ENCODE peak calls at places on chromosomes 4 and X, in ten cellular contexts. One of them, this sample, is unnamed.

GRCh38 chr4:151420408-151420807 is 11.4 kb downstream of the FHIP1A start:
- DNase-seq in fibroblast of lung: no peak
- DNase-seq in HFFc6: peak
- DNase-seq in endodermal cell: no peak
- DNase-seq in H9: no peak
- DNase-seq in WTC11: no peak
- DNase-seq in tibial artery: no peak
- DNase-seq in HAP-1: no peak
- DNase-seq in AG10803: no peak
- DNase-seq in EL: no peak
- DNase-seq in this sample: no peak

GRCh38 chr4:7425171-7425570 is 9.6 kb downstream of the PSAPL1 start:
- DNase-seq in fibroblast of lung: no peak
- DNase-seq in HFFc6: no peak
- DNase-seq in endodermal cell: no peak
- DNase-seq in H9: peak
- DNase-seq in WTC11: peak
- DNase-seq in tibial artery: peak
- DNase-seq in HAP-1: no peak
- DNase-seq in AG10803: no peak
- DNase-seq in EL: no peak
- DNase-seq in this sample: no peak

GRCh38 chrX:130575831-130576404 is 174.1 kb downstream of the RBMX2 start:
- DNase-seq in fibroblast of lung: peak
- DNase-seq in HFFc6: peak
- DNase-seq in endodermal cell: peak
- DNase-seq in H9: peak
- DNase-seq in WTC11: peak
- DNase-seq in tibial artery: peak
- DNase-seq in HAP-1: peak
- DNase-seq in AG10803: peak
- DNase-seq in EL: peak
- DNase-seq in this sample: peak

GRCh38 chr4:1362521-1362920 is 15.5 kb downstream of the UVSSA start:
- DNase-seq in fibroblast of lung: no peak
- DNase-seq in HFFc6: no peak
- DNase-seq in endodermal cell: no peak
- DNase-seq in H9: no peak
- DNase-seq in WTC11: no peak
- DNase-seq in tibial artery: no peak
- DNase-seq in HAP-1: no peak
- DNase-seq in AG10803: no peak
- DNase-seq in EL: no peak
- DNase-seq in this sample: no peak

GRCh38 chr4:76902233-76902890 is 4.4 kb upstream of the SOWAHB start:
- DNase-seq in fibroblast of lung: no peak
- DNase-seq in HFFc6: no peak
- DNase-seq in endodermal cell: no peak
- DNase-seq in H9: no peak
- DNase-seq in WTC11: no peak
- DNase-seq in tibial artery: no peak
- DNase-seq in HAP-1: no peak
- DNase-seq in AG10803: no peak
- DNase-seq in EL: no peak
- DNase-seq in this sample: no peak

GRCh38 chr4:176569301-176569700 is 223.4 kb downstream of the VEGFC start:
- DNase-seq in fibroblast of lung: no peak
- DNase-seq in HFFc6: no peak
- DNase-seq in endodermal cell: no peak
- DNase-seq in H9: no peak
- DNase-seq in WTC11: no peak
- DNase-seq in tibial artery: no peak
- DNase-seq in HAP-1: peak
- DNase-seq in AG10803: no peak
- DNase-seq in EL: no peak
- DNase-seq in this sample: no peak

GRCh38 chrX:118528089-118528753 is 32.6 kb downstream of the DOCK11 start:
- DNase-seq in fibroblast of lung: no peak
- DNase-seq in HFFc6: no peak
- DNase-seq in endodermal cell: no peak
- DNase-seq in H9: no peak
- DNase-seq in WTC11: no peak
- DNase-seq in tibial artery: no peak
- DNase-seq in HAP-1: no peak
- DNase-seq in AG10803: no peak
- DNase-seq in EL: no peak
- DNase-seq in this sample: no peak

GRCh38 chr4:52173470-52174055 is 122.5 kb downstream of the SPATA18 start:
- DNase-seq in fibroblast of lung: no peak
- DNase-seq in HFFc6: no peak
- DNase-seq in endodermal cell: no peak
- DNase-seq in H9: no peak
- DNase-seq in WTC11: no peak
- DNase-seq in tibial artery: peak
- DNase-seq in HAP-1: no peak
- DNase-seq in AG10803: peak
- DNase-seq in EL: peak
- DNase-seq in this sample: peak

GRCh38 chrX:2463973-2464676 is 36.7 kb downstream of the DHRSX start:
- DNase-seq in fibroblast of lung: peak
- DNase-seq in HFFc6: no peak
- DNase-seq in endodermal cell: peak
- DNase-seq in H9: peak
- DNase-seq in WTC11: peak
- DNase-seq in tibial artery: no peak
- DNase-seq in HAP-1: peak
- DNase-seq in AG10803: no peak
- DNase-seq in EL: no peak
- DNase-seq in this sample: no peak

GRCh38 chr4:120725639-120726585 is 196.6 kb downstream of the PRDM5 start:
- DNase-seq in fibroblast of lung: no peak
- DNase-seq in HFFc6: no peak
- DNase-seq in endodermal cell: no peak
- DNase-seq in H9: no peak
- DNase-seq in WTC11: no peak
- DNase-seq in tibial artery: no peak
- DNase-seq in HAP-1: no peak
- DNase-seq in AG10803: no peak
- DNase-seq in EL: no peak
- DNase-seq in this sample: no peak

GRCh38 chr4:54495091-54495490 is 162.7 kb upstream of the KIT start:
- DNase-seq in fibroblast of lung: peak
- DNase-seq in HFFc6: peak
- DNase-seq in endodermal cell: no peak
- DNase-seq in H9: no peak
- DNase-seq in WTC11: no peak
- DNase-seq in tibial artery: no peak
- DNase-seq in HAP-1: no peak
- DNase-seq in AG10803: peak
- DNase-seq in EL: peak
- DNase-seq in this sample: peak

GRCh38 chr4:174521800-174522182 is 497 bp downstream of the HPGD start:
- DNase-seq in fibroblast of lung: no peak
- DNase-seq in HFFc6: no peak
- DNase-seq in endodermal cell: peak
- DNase-seq in H9: peak
- DNase-seq in WTC11: peak
- DNase-seq in tibial artery: no peak
- DNase-seq in HAP-1: no peak
- DNase-seq in AG10803: no peak
- DNase-seq in EL: no peak
- DNase-seq in this sample: no peak

GRCh38 chrX:47327902-47328301 is 42.5 kb upstream of the ZNF157 start:
- DNase-seq in fibroblast of lung: no peak
- DNase-seq in HFFc6: no peak
- DNase-seq in endodermal cell: no peak
- DNase-seq in H9: no peak
- DNase-seq in WTC11: no peak
- DNase-seq in tibial artery: no peak
- DNase-seq in HAP-1: no peak
- DNase-seq in AG10803: no peak
- DNase-seq in EL: no peak
- DNase-seq in this sample: no peak

GRCh38 chrX:63930140-63930539 is 145.1 kb upstream of the ARHGEF9 start:
- DNase-seq in fibroblast of lung: no peak
- DNase-seq in HFFc6: peak
- DNase-seq in endodermal cell: peak
- DNase-seq in H9: peak
- DNase-seq in WTC11: peak
- DNase-seq in tibial artery: no peak
- DNase-seq in HAP-1: peak
- DNase-seq in AG10803: peak
- DNase-seq in EL: peak
- DNase-seq in this sample: peak

GRCh38 chrX:136195247-136195646 is 47.9 kb downstream of the FHL1 start:
- DNase-seq in fibroblast of lung: no peak
- DNase-seq in HFFc6: no peak
- DNase-seq in endodermal cell: no peak
- DNase-seq in H9: no peak
- DNase-seq in WTC11: no peak
- DNase-seq in tibial artery: no peak
- DNase-seq in HAP-1: no peak
- DNase-seq in AG10803: no peak
- DNase-seq in EL: no peak
- DNase-seq in this sample: no peak

GRCh38 chr4:188781655-188782054 is 642.4 kb downstream of the TRIML1 start:
- DNase-seq in fibroblast of lung: no peak
- DNase-seq in HFFc6: no peak
- DNase-seq in endodermal cell: peak
- DNase-seq in H9: peak
- DNase-seq in WTC11: peak
- DNase-seq in tibial artery: no peak
- DNase-seq in HAP-1: no peak
- DNase-seq in AG10803: no peak
- DNase-seq in EL: no peak
- DNase-seq in this sample: no peak

GRCh38 chrX:46796574-46797191 is 37.8 kb upstream of the SLC9A7 start:
- DNase-seq in fibroblast of lung: peak
- DNase-seq in HFFc6: peak
- DNase-seq in endodermal cell: peak
- DNase-seq in H9: peak
- DNase-seq in WTC11: peak
- DNase-seq in tibial artery: peak
- DNase-seq in HAP-1: peak
- DNase-seq in AG10803: peak
- DNase-seq in EL: peak
- DNase-seq in this sample: peak

GRCh38 chrX:15820106-15821073 is 30.1 kb downstream of the ZRSR2 start:
- DNase-seq in fibroblast of lung: peak
- DNase-seq in HFFc6: no peak
- DNase-seq in endodermal cell: no peak
- DNase-seq in H9: no peak
- DNase-seq in WTC11: no peak
- DNase-seq in tibial artery: no peak
- DNase-seq in HAP-1: no peak
- DNase-seq in AG10803: no peak
- DNase-seq in EL: no peak
- DNase-seq in this sample: no peak

GRCh38 chr4:89563431-89563830 is 255.8 kb upstream of the GPRIN3 start:
- DNase-seq in fibroblast of lung: no peak
- DNase-seq in HFFc6: no peak
- DNase-seq in endodermal cell: no peak
- DNase-seq in H9: no peak
- DNase-seq in WTC11: no peak
- DNase-seq in tibial artery: no peak
- DNase-seq in HAP-1: no peak
- DNase-seq in AG10803: no peak
- DNase-seq in EL: no peak
- DNase-seq in this sample: no peak

GRCh38 chrX:74325130-74326059 is 21.4 kb downstream of the ZCCHC13 start:
- DNase-seq in fibroblast of lung: no peak
- DNase-seq in HFFc6: no peak
- DNase-seq in endodermal cell: peak
- DNase-seq in H9: peak
- DNase-seq in WTC11: peak
- DNase-seq in tibial artery: no peak
- DNase-seq in HAP-1: peak
- DNase-seq in AG10803: no peak
- DNase-seq in EL: no peak
- DNase-seq in this sample: no peak

GRCh38 chr4:123546661-123547060 is 150.1 kb downstream of the SPRY1 start:
- DNase-seq in fibroblast of lung: no peak
- DNase-seq in HFFc6: no peak
- DNase-seq in endodermal cell: no peak
- DNase-seq in H9: no peak
- DNase-seq in WTC11: no peak
- DNase-seq in tibial artery: no peak
- DNase-seq in HAP-1: no peak
- DNase-seq in AG10803: no peak
- DNase-seq in EL: no peak
- DNase-seq in this sample: no peak

GRCh38 chr4:11724731-11725130 is 296.0 kb upstream of the HS3ST1 start:
- DNase-seq in fibroblast of lung: peak
- DNase-seq in HFFc6: peak
- DNase-seq in endodermal cell: no peak
- DNase-seq in H9: no peak
- DNase-seq in WTC11: no peak
- DNase-seq in tibial artery: no peak
- DNase-seq in HAP-1: no peak
- DNase-seq in AG10803: no peak
- DNase-seq in EL: no peak
- DNase-seq in this sample: no peak

GRCh38 chrX:135389717-135390116 is 32.0 kb upstream of the SMIM10L2A start:
- DNase-seq in fibroblast of lung: peak
- DNase-seq in HFFc6: no peak
- DNase-seq in endodermal cell: no peak
- DNase-seq in H9: no peak
- DNase-seq in WTC11: no peak
- DNase-seq in tibial artery: no peak
- DNase-seq in HAP-1: peak
- DNase-seq in AG10803: no peak
- DNase-seq in EL: no peak
- DNase-seq in this sample: no peak

This sample was measured in AG08395.